ENCODE peak calls at places on chromosomes 5 and 9, in five cellular contexts. One of them, this sample, is unnamed.

GRCh38 chr5:159504106-159504856 is 174.0 kb upstream of the IL12B start:
- DNase-seq in left ventricle myocardium inferior: no peak
- DNase-seq in foreskin keratinocyte: peak
- DNase-seq in GM20000: no peak
- DNase-seq in foreskin fibroblast: peak
- DNase-seq in this sample: no peak

GRCh38 chr5:43839218-43839617 is 236.2 kb downstream of the NNT start:
- DNase-seq in GM20000: no peak
- DNase-seq in left ventricle myocardium inferior: no peak
- DNase-seq in foreskin fibroblast: peak
- DNase-seq in foreskin keratinocyte: peak
- DNase-seq in this sample: no peak

GRCh38 chr9:21506910-21507795 is 25.0 kb upstream of the IFNE start:
- DNase-seq in GM20000: no peak
- DNase-seq in foreskin keratinocyte: peak
- DNase-seq in left ventricle myocardium inferior: no peak
- DNase-seq in foreskin fibroblast: peak
- DNase-seq in this sample: no peak

GRCh38 chr5:105688227-105688807 is 1982.4 kb downstream of the EFNA5 start:
- DNase-seq in GM20000: no peak
- DNase-seq in foreskin keratinocyte: no peak
- DNase-seq in left ventricle myocardium inferior: no peak
- DNase-seq in foreskin fibroblast: no peak
- DNase-seq in this sample: no peak

GRCh38 chr9:123998970-123999621 is 12.5 kb upstream of the LHX2 start:
- DNase-seq in foreskin keratinocyte: no peak
- DNase-seq in GM20000: peak
- DNase-seq in foreskin fibroblast: no peak
- DNase-seq in left ventricle myocardium inferior: no peak
- DNase-seq in this sample: peak

GRCh38 chr5:73863911-73864310 is 237.9 kb downstream of the ARHGEF28 start:
- DNase-seq in foreskin fibroblast: no peak
- DNase-seq in GM20000: no peak
- DNase-seq in left ventricle myocardium inferior: no peak
- DNase-seq in foreskin keratinocyte: no peak
- DNase-seq in this sample: no peak

GRCh38 chr5:14738050-14738449 is 73.5 kb downstream of the OTULIN start:
- DNase-seq in left ventricle myocardium inferior: no peak
- DNase-seq in GM20000: no peak
- DNase-seq in foreskin keratinocyte: no peak
- DNase-seq in foreskin fibroblast: no peak
- DNase-seq in this sample: no peak

GRCh38 chr5:75567710-75568109 is 43.5 kb upstream of the ANKDD1B start:
- DNase-seq in foreskin keratinocyte: no peak
- DNase-seq in left ventricle myocardium inferior: no peak
- DNase-seq in foreskin fibroblast: peak
- DNase-seq in GM20000: peak
- DNase-seq in this sample: no peak

GRCh38 chr5:42992035-42992570 is 48.0 kb downstream of the ANXA2R start:
- DNase-seq in left ventricle myocardium inferior: peak
- DNase-seq in foreskin fibroblast: peak
- DNase-seq in foreskin keratinocyte: peak
- DNase-seq in GM20000: peak
- DNase-seq in this sample: peak

DNA sequence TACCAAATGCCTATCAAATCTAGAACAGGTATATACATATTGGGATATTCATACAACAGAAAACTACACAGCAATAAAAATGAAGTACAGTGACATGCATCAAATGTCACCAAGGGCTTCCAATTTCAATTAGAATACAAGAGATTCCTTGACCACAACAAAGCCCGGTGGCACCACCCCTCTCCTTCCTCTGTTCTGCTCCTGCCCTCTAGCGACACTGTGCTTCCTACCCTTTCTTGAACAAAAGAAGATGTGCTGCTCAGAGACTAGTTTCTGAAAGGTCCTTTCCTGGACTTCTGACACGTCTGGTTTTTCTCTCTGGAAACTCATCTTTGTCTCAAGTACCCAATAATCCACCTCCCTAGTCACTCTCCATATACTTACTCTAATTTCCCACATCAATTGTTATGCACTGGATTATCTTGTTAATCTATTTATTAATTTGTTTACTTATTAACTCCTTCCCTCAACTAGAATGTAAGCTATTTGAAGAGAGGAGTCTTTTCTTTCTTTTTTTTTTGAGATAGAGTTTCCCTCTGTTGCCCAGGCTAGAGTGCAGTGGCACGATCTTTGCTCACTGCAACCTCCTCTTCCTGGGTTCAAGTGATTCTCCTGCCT is 70.4 kb upstream of the CTSV start:
- DNase-seq in GM20000: peak
- DNase-seq in foreskin fibroblast: peak
- DNase-seq in foreskin keratinocyte: peak
- DNase-seq in left ventricle myocardium inferior: no peak
- DNase-seq in this sample: peak
- TF ChIP-seq CTCF in GM20000: peak
- TF ChIP-seq CTCF in foreskin fibroblast: peak
- TF ChIP-seq CTCF in foreskin keratinocyte: peak
- TF ChIP-seq CTCF in left ventricle myocardium inferior: peak
- TF ChIP-seq CTCF in this sample: peak

GRCh38 chr9:85715587-85715986 is 26.2 kb downstream of the AGTPBP1 start:
- DNase-seq in GM20000: no peak
- DNase-seq in foreskin fibroblast: no peak
- DNase-seq in left ventricle myocardium inferior: no peak
- DNase-seq in foreskin keratinocyte: no peak
- DNase-seq in this sample: no peak

GRCh38 chr9:85717220-85717619 is 24.5 kb downstream of the AGTPBP1 start:
- DNase-seq in foreskin keratinocyte: no peak
- DNase-seq in GM20000: no peak
- DNase-seq in left ventricle myocardium inferior: no peak
- DNase-seq in foreskin fibroblast: no peak
- DNase-seq in this sample: no peak

GRCh38 chr9:85713897-85714296 is 27.9 kb downstream of the AGTPBP1 start:
- DNase-seq in left ventricle myocardium inferior: no peak
- DNase-seq in foreskin fibroblast: no peak
- DNase-seq in foreskin keratinocyte: no peak
- DNase-seq in GM20000: no peak
- DNase-seq in this sample: no peak

DNA sequence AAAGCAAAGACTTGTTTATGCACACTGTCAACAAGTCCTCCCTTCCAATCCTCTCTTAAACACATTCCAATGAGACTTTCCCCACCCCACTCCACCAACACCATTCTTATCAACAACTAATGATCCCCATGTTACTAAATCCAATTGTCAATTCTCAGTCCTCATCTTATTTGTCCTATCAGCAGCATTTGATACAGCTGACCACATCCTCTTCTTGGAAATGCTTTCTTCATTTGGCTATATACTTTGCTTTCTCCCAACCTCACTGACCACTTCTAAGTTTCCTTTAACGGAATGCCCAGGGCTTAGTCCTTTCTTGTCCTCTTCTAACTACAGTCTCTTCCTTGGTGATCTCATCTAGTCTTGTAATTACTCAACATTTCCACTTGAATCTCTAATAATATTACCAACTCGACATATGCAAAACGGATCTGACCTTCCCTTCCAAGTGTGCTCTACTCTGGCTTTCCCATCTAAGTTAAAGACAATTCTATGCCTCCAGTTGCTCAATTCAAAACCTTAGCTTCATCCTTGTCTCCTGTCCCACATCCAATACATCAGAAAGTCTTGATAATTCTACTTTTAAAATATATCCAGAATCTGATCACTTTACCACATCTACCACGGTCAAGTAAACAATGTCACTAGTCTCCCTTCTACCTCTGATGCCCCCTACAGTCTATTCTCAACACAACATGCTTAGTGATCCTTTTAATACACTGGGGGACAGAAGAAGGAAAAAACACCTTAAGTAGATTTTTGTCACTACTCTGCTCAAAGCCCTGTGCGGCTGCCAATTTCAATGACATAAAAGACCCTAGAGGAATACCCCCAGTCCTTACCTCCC is 25.5 kb downstream of the AGTPBP1 start:
- DNase-seq in GM20000: peak
- DNase-seq in foreskin keratinocyte: no peak
- DNase-seq in left ventricle myocardium inferior: no peak
- DNase-seq in foreskin fibroblast: no peak
- DNase-seq in this sample: no peak
- TF ChIP-seq CTCF in GM20000: peak
- TF ChIP-seq CTCF in foreskin keratinocyte: peak
- TF ChIP-seq CTCF in left ventricle myocardium inferior: peak
- TF ChIP-seq CTCF in foreskin fibroblast: no peak
- TF ChIP-seq CTCF in this sample: peak

GRCh38 chr9:69149321-69149807 is 24.7 kb upstream of the TJP2 start:
- DNase-seq in GM20000: no peak
- DNase-seq in foreskin keratinocyte: no peak
- DNase-seq in left ventricle myocardium inferior: no peak
- DNase-seq in foreskin fibroblast: peak
- DNase-seq in this sample: no peak
- TF ChIP-seq CTCF in GM20000: no peak
- TF ChIP-seq CTCF in foreskin keratinocyte: peak
- TF ChIP-seq CTCF in left ventricle myocardium inferior: peak
- TF ChIP-seq CTCF in foreskin fibroblast: peak
- TF ChIP-seq CTCF in this sample: no peak

GRCh38 chr9:111691686-111692329 is 30.4 kb downstream of the GNG10 start:
- DNase-seq in foreskin keratinocyte: peak
- DNase-seq in left ventricle myocardium inferior: no peak
- DNase-seq in GM20000: peak
- DNase-seq in foreskin fibroblast: peak
- DNase-seq in this sample: no peak
- TF ChIP-seq CTCF in foreskin keratinocyte: peak
- TF ChIP-seq CTCF in left ventricle myocardium inferior: peak
- TF ChIP-seq CTCF in GM20000: no peak
- TF ChIP-seq CTCF in foreskin fibroblast: peak
- TF ChIP-seq CTCF in this sample: peak

DNA sequence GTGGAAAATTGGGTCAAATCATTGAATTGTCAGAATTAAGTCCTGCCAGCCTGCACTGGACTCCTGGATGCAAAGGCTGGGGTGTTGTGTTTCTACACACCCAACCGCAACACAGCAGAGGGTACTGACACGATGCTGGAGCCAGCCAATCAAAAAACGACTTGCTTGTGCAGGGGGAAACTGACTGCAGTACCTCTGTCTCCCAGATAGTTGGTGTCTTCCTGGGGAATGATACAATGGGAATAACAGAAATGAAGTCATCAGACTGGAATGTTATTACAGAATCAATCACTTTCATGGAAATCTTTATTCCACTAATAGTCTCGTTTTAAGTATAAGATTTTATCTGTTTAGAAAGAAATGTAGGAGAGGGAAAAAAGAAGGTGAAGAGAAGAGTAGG is 330.3 kb downstream of the MLLT3 start:
- DNase-seq in GM20000: no peak
- DNase-seq in left ventricle myocardium inferior: no peak
- DNase-seq in foreskin keratinocyte: peak
- DNase-seq in foreskin fibroblast: peak
- DNase-seq in this sample: no peak
- TF ChIP-seq CTCF in GM20000: no peak
- TF ChIP-seq CTCF in left ventricle myocardium inferior: no peak
- TF ChIP-seq CTCF in foreskin keratinocyte: peak
- TF ChIP-seq CTCF in foreskin fibroblast: peak
- TF ChIP-seq CTCF in this sample: no peak

GRCh38 chr9:119370816-119371215 is 1.6 kb upstream of the BRINP1 start:
- DNase-seq in GM20000: peak
- DNase-seq in foreskin fibroblast: peak
- DNase-seq in foreskin keratinocyte: peak
- DNase-seq in left ventricle myocardium inferior: peak
- DNase-seq in this sample: peak

GRCh38 chr9:119372951-119373350 is 3.7 kb upstream of the BRINP1 start:
- DNase-seq in foreskin fibroblast: no peak
- DNase-seq in GM20000: no peak
- DNase-seq in left ventricle myocardium inferior: no peak
- DNase-seq in foreskin keratinocyte: no peak
- DNase-seq in this sample: no peak

GRCh38 chr9:119375892-119376291 is 6.7 kb upstream of the BRINP1 start:
- DNase-seq in foreskin keratinocyte: peak
- DNase-seq in GM20000: no peak
- DNase-seq in left ventricle myocardium inferior: no peak
- DNase-seq in foreskin fibroblast: no peak
- DNase-seq in this sample: peak
- TF ChIP-seq CTCF in foreskin keratinocyte: peak
- TF ChIP-seq CTCF in GM20000: no peak
- TF ChIP-seq CTCF in left ventricle myocardium inferior: peak
- TF ChIP-seq CTCF in foreskin fibroblast: no peak
- TF ChIP-seq CTCF in this sample: peak

GRCh38 chr9:23326597-23326996 is 499.4 kb downstream of the ELAVL2 start:
- DNase-seq in GM20000: no peak
- DNase-seq in foreskin fibroblast: no peak
- DNase-seq in foreskin keratinocyte: no peak
- DNase-seq in left ventricle myocardium inferior: no peak
- DNase-seq in this sample: no peak

GRCh38 chr9:23321049-23321448 is 505.0 kb downstream of the ELAVL2 start:
- DNase-seq in GM20000: no peak
- DNase-seq in foreskin keratinocyte: no peak
- DNase-seq in left ventricle myocardium inferior: no peak
- DNase-seq in foreskin fibroblast: no peak
- DNase-seq in this sample: no peak

GRCh38 chr9:23319092-23319491 is 506.9 kb downstream of the ELAVL2 start:
- DNase-seq in foreskin keratinocyte: no peak
- DNase-seq in left ventricle myocardium inferior: no peak
- DNase-seq in foreskin fibroblast: no peak
- DNase-seq in GM20000: no peak
- DNase-seq in this sample: no peak

GRCh38 chr9:23324511-23324910 is 501.5 kb downstream of the ELAVL2 start:
- DNase-seq in foreskin keratinocyte: no peak
- DNase-seq in GM20000: no peak
- DNase-seq in left ventricle myocardium inferior: no peak
- DNase-seq in foreskin fibroblast: no peak
- DNase-seq in this sample: no peak

GRCh38 chr9:23322392-23322791 is 503.6 kb downstream of the ELAVL2 start:
- DNase-seq in foreskin fibroblast: no peak
- DNase-seq in GM20000: no peak
- DNase-seq in foreskin keratinocyte: no peak
- DNase-seq in left ventricle myocardium inferior: no peak
- DNase-seq in this sample: no peak
- TF ChIP-seq CTCF in foreskin fibroblast: no peak
- TF ChIP-seq CTCF in GM20000: no peak
- TF ChIP-seq CTCF in foreskin keratinocyte: peak
- TF ChIP-seq CTCF in left ventricle myocardium inferior: no peak
- TF ChIP-seq CTCF in this sample: peak

This sample was measured in nephron progenitor cell.